ENCODE peak calls at places on chromosomes 11 and 22, in nine cellular contexts. F is SK-N-SH, L is HCT116, Y is A549, O is endothelial cell of umbilical vein, K is HepG2, S is K562, Q is GM12878, R is H1. I is an unnamed sample.

GRCh38 chr11:118398797-118399564 is 2.4 kb upstream of the ATP5MG start:
- DNase-seq in F (no peak), L (no peak), Y (no peak), O (no peak), K (no peak), S (no peak), Q (no peak), R (no peak), I (no peak)

GRCh38 chr11:60343094-60343704 is 16.1 kb downstream of the MS4A6E start:
- DNase-seq in F (no peak), L (peak), Y (peak), O (peak), K (peak), S (peak), Q (no peak), R (no peak), I (peak)

GRCh38 chr22:24176630-24177029 is 4.7 kb upstream of the SUSD2 start:
- DNase-seq in F (no peak), L (no peak), Y (no peak), O (no peak), K (no peak), S (no peak), Q (no peak), R (no peak), I (no peak)

GRCh38 chr11:131886201-131886600 is 515.8 kb downstream of the NTM start:
- DNase-seq in F (no peak), L (no peak), Y (no peak), O (no peak), K (no peak), S (no peak), Q (no peak), R (no peak), I (no peak)

GRCh38 chr11:102599642-102600261 is 25.4 kb downstream of the MMP20 start:
- DNase-seq in F (no peak), L (peak), Y (peak), O (peak), K (peak), S (peak), Q (no peak), R (no peak), I (peak)

GRCh38 chr11:111778047-111778558 is 11.9 kb upstream of the PPP2R1B start:
- DNase-seq in F (no peak), L (no peak), Y (no peak), O (no peak), K (peak), S (no peak), Q (no peak), R (no peak), I (no peak)

GRCh38 chr22:49216579-49216978 is 611.1 kb downstream of the BRD1 start:
- DNase-seq in F (no peak), L (no peak), Y (no peak), O (no peak), K (no peak), S (no peak), Q (no peak), R (no peak), I (no peak)

GRCh38 chr11:63764201-63764711 is 4.3 kb downstream of the ZFTA start:
- DNase-seq in F (peak), L (no peak), Y (no peak), O (no peak), K (no peak), S (no peak), Q (no peak), R (no peak), I (no peak)

GRCh38 chr11:32829157-32829679 is 509 bp upstream of the PRRG4 start:
- DNase-seq in F (no peak), L (no peak), Y (no peak), O (peak), K (no peak), S (no peak), Q (no peak), R (no peak), I (no peak)

GRCh38 chr11:103016031-103016430 is 60.5 kb upstream of the MMP13 start:
- DNase-seq in F (no peak), L (no peak), Y (no peak), O (no peak), K (no peak), S (no peak), Q (no peak), R (no peak), I (no peak)

GRCh38 chr11:85886089-85887056 is 31.2 kb downstream of the CCDC83 start:
- DNase-seq in F (no peak), L (no peak), Y (no peak), O (no peak), K (no peak), S (no peak), Q (no peak), R (no peak), I (no peak)

GRCh38 chr11:126346586-126346940 is 8.9 kb upstream of the ST3GAL4 start:
- DNase-seq in F (no peak), L (no peak), Y (no peak), O (no peak), K (no peak), S (no peak), Q (no peak), R (no peak), I (no peak)

GRCh38 chr22:22787805-22788459 is 99.7 kb upstream of the IGLL5 start:
- DNase-seq in F (peak), L (peak), Y (peak), O (peak), K (peak), S (peak), Q (no peak), R (peak), I (peak)

GRCh38 chr11:69882270-69882608 is 63.0 kb upstream of the FGF3 start:
- DNase-seq in F (no peak), L (no peak), Y (no peak), O (no peak), K (no peak), S (no peak), Q (no peak), R (no peak), I (no peak)

GRCh38 chr22:37968452-37969251 is 15.2 kb downstream of the POLR2F start:
- DNase-seq in F (no peak), L (no peak), Y (no peak), O (no peak), K (peak), S (no peak), Q (no peak), R (no peak), I (no peak)

GRCh38 chr11:69201764-69202370 is 46.1 kb downstream of the SMIM38 start:
- DNase-seq in F (no peak), L (no peak), Y (no peak), O (no peak), K (no peak), S (no peak), Q (no peak), R (no peak), I (no peak)

GRCh38 chr22:44496844-44497217 is 1.2 kb downstream of the RTL6 start:
- DNase-seq in F (no peak), L (no peak), Y (no peak), O (no peak), K (no peak), S (no peak), Q (no peak), R (no peak), I (no peak)

GRCh38 chr22:27996529-27996925 is 77.5 kb upstream of the PITPNB start:
- DNase-seq in F (no peak), L (no peak), Y (no peak), O (no peak), K (no peak), S (no peak), Q (no peak), R (no peak), I (no peak)

GRCh38 chr22:23242473-23243001 is 62.2 kb downstream of the BCR start:
- DNase-seq in F (no peak), L (no peak), Y (no peak), O (no peak), K (no peak), S (peak), Q (no peak), R (peak), I (no peak)

GRCh38 chr22:17846326-17846992 is 72.2 kb upstream of the BID start:
- DNase-seq in F (peak), L (no peak), Y (no peak), O (no peak), K (no peak), S (no peak), Q (no peak), R (no peak), I (no peak)

GRCh38 chr11:69843529-69843921 is 24.3 kb upstream of the FGF3 start:
- DNase-seq in F (no peak), L (no peak), Y (no peak), O (no peak), K (no peak), S (no peak), Q (no peak), R (no peak), I (no peak)

GRCh38 chr11:19953342-19953741 is 206.9 kb downstream of the DBX1 start:
- DNase-seq in F (no peak), L (no peak), Y (peak), O (peak), K (peak), S (no peak), Q (no peak), R (peak), I (no peak)

GRCh38 chr11:63719987-63720386 is 38.7 kb downstream of the RTN3 start:
- DNase-seq in F (no peak), L (no peak), Y (no peak), O (no peak), K (no peak), S (peak), Q (no peak), R (no peak), I (no peak)

GRCh38 chr11:119666463-119667131 is 62.4 kb downstream of the NECTIN1 start:
- DNase-seq in F (peak), L (peak), Y (peak), O (peak), K (peak), S (peak), Q (no peak), R (peak), I (peak)

GRCh38 chr22:22928666-22929380 is 41.2 kb downstream of the IGLL5 start:
- DNase-seq in F (no peak), L (no peak), Y (no peak), O (no peak), K (no peak), S (peak), Q (peak), R (no peak), I (peak)

GRCh38 chr11:12677131-12677530 is 2.9 kb downstream of the TEAD1 start:
- DNase-seq in F (peak), L (no peak), Y (no peak), O (peak), K (no peak), S (no peak), Q (no peak), R (no peak), I (no peak)

GRCh38 chr11:91587131-91587530 is 637.5 kb upstream of the FAT3 start:
- DNase-seq in F (no peak), L (no peak), Y (no peak), O (peak), K (no peak), S (no peak), Q (no peak), R (no peak), I (no peak)

GRCh38 chr22:20980523-20980922 is 1.6 kb upstream of the LZTR1 start:
- DNase-seq in F (no peak), L (no peak), Y (no peak), O (no peak), K (no peak), S (peak), Q (no peak), R (no peak), I (no peak)

GRCh38 chr22:20977516-20978170 is 4.5 kb upstream of the LZTR1 start:
- DNase-seq in F (no peak), L (no peak), Y (no peak), O (no peak), K (no peak), S (no peak), Q (no peak), R (no peak), I (no peak)

GRCh38 chr22:20978419-20978818 is 3.7 kb upstream of the LZTR1 start:
- DNase-seq in F (no peak), L (no peak), Y (no peak), O (no peak), K (no peak), S (no peak), Q (no peak), R (no peak), I (no peak)

GRCh38 chr22:20979940-20980453 is 2.1 kb upstream of the LZTR1 start:
- DNase-seq in F (no peak), L (no peak), Y (no peak), O (no peak), K (peak), S (no peak), Q (no peak), R (no peak), I (no peak)

DNA sequence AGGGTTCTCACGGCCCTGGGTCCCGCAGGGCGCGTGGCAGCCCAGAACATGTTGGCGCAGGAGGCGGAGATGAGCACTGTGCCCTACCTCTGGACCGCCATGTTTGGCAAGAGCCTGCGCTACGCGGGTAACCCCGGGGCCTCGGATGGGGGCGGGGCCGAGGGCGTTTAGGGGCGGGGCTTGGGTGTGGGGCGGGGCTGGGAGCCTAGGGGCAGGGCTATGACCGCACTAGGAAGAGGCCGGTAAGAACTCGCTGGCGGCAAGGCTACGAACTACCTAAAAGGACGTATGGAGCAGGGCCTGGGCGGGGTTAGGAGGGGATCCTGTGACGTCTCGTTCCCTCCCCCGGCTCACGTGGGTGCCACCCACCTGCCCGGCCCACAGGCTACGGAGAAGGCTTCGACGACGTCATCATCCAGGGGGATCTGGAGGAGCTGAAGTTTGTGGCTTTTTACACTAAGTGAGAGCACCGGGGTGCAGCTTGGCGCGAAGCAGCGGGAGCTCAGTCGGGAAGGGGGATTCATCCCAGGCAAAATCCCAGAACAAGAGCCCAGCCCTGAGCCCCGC is 2.8 kb upstream of the LZTR1 start:
- DNase-seq in F (peak), L (no peak), Y (no peak), O (peak), K (no peak), S (peak), Q (no peak), R (peak), I (no peak)
- H3K4me3 ChIP-seq in F (no peak), L (no peak), Y (no peak), O (peak), K (peak), S (no peak), Q (no peak), R (peak), I (no peak)

DNA sequence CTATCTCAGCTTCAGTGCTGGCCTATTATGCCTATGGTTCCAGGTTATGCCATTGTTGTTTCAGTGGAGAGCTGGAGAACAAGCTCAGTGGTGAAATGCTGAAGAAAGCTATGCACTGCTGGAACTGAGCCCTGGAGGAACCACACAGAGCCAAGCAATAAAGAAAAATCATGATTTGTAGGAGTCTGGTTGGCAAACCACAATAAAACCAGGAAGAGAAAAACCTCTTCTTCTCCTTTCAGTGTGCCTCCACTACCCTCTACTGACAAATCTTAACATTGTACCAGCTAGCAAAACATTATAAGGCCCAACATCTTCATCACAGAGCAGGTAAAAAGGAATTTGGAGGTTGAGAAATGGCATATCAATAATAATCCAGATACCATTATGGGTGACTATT is 5.3 kb downstream of the OR51F2 start:
- DNase-seq in F (no peak), L (no peak), Y (no peak), O (no peak), K (no peak), S (peak), Q (no peak), R (no peak), I (peak)
- TF ChIP-seq MAX in F (no peak), L (no peak), Y (no peak), O (no peak), K (no peak), S (no peak), Q (no peak), R (no peak), I (no peak)

DNA sequence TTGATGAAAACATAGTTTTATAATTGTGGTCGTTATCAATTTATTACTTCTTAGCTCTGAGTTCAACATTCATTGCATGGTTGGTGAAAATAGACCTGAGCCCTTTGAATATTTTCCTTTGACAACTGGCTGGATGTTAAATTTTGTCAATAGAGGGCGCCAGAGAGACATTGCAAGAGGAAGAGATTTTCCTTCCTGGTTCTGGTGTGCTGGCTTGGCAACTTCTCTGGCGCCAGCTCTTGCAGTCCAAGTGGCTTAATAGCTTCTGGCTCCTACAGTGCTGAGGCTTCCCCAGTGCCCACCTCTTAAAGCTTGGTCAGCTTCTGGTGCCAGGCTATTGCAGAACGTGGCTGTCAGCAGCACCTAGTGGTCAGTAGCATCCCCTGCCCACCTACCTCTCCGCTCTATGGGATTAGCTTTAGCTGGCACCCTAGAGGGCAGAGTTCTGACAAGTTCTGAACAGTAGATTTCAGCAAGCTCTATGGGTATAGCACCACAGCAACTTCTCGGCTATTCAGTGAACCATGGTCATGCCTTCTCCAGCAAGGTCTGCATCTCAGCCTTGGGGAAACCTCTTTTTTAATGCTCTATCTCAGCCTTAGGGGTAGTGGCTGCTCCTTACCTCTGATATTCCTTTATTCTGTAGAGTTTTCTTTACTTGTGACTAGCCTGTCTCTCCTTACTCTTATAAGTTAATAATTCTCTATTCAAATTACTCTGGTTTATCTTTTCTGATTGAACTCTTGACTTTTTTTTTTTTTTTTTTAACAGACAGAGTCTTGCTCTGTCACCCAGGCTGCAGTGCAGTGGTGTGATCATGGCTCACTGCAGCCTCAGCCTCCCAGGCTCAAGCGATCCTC is 59.4 kb downstream of the ACER3 start:
- DNase-seq in F (peak), L (peak), Y (peak), O (peak), K (peak), S (peak), Q (peak), R (peak), I (peak)
- H3K4me3 ChIP-seq in F (peak), L (no peak), Y (no peak), O (no peak), K (no peak), S (no peak), Q (peak), R (no peak), I (no peak)

GRCh38 chr11:25734592-25735211 is 597.2 kb upstream of the ANO3 start:
- DNase-seq in F (peak), L (no peak), Y (no peak), O (no peak), K (peak), S (no peak), Q (no peak), R (no peak), I (peak)
- TF ChIP-seq MAX in F (no peak), L (no peak), Y (no peak), O (no peak), K (no peak), S (no peak), Q (no peak), R (no peak), I (no peak)

DNA sequence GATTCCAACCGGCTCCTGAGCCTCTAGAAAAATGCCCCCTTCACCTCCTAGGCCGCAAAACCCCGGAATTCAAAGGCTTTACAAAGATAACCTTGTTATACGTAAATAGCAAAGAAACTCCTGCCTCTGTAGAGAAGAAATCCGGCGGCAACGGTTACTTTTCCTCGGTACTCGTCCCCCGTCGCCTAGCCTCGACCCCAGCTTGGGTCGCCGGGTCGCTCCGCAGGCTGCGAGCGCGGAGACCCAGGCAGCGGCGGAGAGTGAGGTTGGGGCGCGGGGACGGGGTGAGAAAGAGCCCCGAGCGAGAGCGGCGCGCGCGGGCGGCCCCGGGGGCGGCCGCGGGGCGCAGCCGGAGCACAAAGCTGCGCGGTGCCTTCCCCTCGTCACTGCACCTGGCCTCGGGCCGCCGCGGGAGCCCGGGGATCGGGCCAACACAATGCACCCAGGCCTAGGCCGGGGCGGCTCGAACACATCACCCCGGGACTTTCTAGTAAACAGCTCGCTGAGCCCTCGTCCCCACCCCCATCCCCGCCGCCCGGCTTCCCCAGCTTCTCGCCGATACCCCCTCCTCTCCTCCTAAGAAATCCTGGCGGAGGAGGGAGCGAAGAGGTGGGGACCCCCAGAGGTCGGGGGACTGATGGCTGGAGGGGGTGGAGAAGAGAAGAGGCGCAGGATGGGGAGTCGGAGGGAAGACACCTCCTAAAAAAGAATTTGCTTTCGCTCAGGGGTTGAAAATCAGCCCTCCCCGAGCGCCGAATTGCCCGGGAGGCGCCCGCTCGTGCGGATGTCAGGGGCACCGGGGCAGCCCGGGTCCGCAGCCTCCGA is 874 bp downstream of the MPPED2 start:
- DNase-seq in F (peak), L (no peak), Y (no peak), O (no peak), K (no peak), S (no peak), Q (no peak), R (peak), I (no peak)
- H3K4me3 ChIP-seq in F (peak), L (no peak), Y (peak), O (no peak), K (peak), S (no peak), Q (no peak), R (peak), I (no peak)

GRCh38 chr22:36385491-36386350 is 2.0 kb downstream of the MYH9 start:
- DNase-seq in F (no peak), L (no peak), Y (peak), O (peak), K (peak), S (no peak), Q (no peak), R (no peak), I (peak)
- TF ChIP-seq MAX in F (no peak), L (peak), Y (peak), O (no peak), K (no peak), S (no peak), Q (no peak), R (no peak), I (no peak)

GRCh38 chr22:39149915-39150847 is 2.3 kb downstream of the CBX7 start:
- DNase-seq in F (no peak), L (no peak), Y (no peak), O (no peak), K (peak), S (no peak), Q (no peak), R (no peak), I (no peak)
- H3K4me3 ChIP-seq in F (no peak), L (no peak), Y (no peak), O (no peak), K (no peak), S (no peak), Q (peak), R (no peak), I (no peak)

I was measured in NB4.